ENCODE peak calls at places on chromosomes 3 and 15, in six cellular contexts. M is pancreas, W is cardiac fibroblast, C is lung, D is upper lobe of left lung, U is BE2C. T is an unnamed sample.

GRCh38 chr3:104437131-104437750 is 929.5 kb upstream of the ALCAM start:
- DNase-seq in D (no peak), C (no peak), W (peak), M (no peak), U (no peak), T (peak)

GRCh38 chr15:52281085-52282035 is 14.2 kb downstream of the MYO5C start:
- DNase-seq in U (no peak), D (peak), C (no peak), M (peak), W (no peak), T (no peak)

GRCh38 chr3:8990266-8991215 is 27.3 kb upstream of the RAD18 start:
- DNase-seq in D (no peak), M (no peak), U (no peak), W (peak), C (no peak), T (no peak)

GRCh38 chr3:13513051-13513912 is 33.2 kb downstream of the HDAC11 start:
- DNase-seq in W (no peak), C (no peak), M (no peak), D (no peak), U (no peak), T (no peak)

GRCh38 chr15:66638377-66638776 is 63.7 kb upstream of the SMAD6 start:
- DNase-seq in W (no peak), U (no peak), C (no peak), D (no peak), M (no peak), T (no peak)

GRCh38 chr3:183114374-183114773 is 15.1 kb upstream of the MCCC1 start:
- DNase-seq in U (peak), D (no peak), M (no peak), W (no peak), C (no peak), T (no peak)

GRCh38 chr3:42562047-42562907 is 19.5 kb downstream of the SEC22C start:
- DNase-seq in C (no peak), W (no peak), D (no peak), M (no peak), U (no peak), T (no peak)

GRCh38 chr3:66572090-66572632 is 71.3 kb upstream of the LRIG1 start:
- DNase-seq in D (no peak), M (no peak), W (peak), C (no peak), U (no peak), T (no peak)

GRCh38 chr15:31305375-31305774 is 21.3 kb upstream of the KLF13 start:
- DNase-seq in W (no peak), D (no peak), M (no peak), C (peak), U (no peak), T (no peak)

GRCh38 chr3:170044795-170045244 is 7.0 kb downstream of the GPR160 start:
- DNase-seq in C (no peak), W (no peak), D (no peak), M (no peak), U (no peak), T (no peak)

GRCh38 chr3:40971191-40972168 is 227.8 kb upstream of the CTNNB1 start:
- DNase-seq in M (peak), U (no peak), C (peak), D (peak), W (peak), T (peak)
- TF ChIP-seq CTCF in M (no peak), U (no peak), C (no peak), D (peak), W (no peak), T (no peak)

GRCh38 chr3:81758275-81758674 is 3.2 kb downstream of the GBE1 start:
- DNase-seq in W (peak), M (no peak), D (no peak), U (no peak), C (no peak), T (no peak)

GRCh38 chr3:81760924-81761903 is at the start of gene GBE1:
- DNase-seq in M (peak), W (peak), U (peak), D (peak), C (peak), T (peak)

GRCh38 chr3:81764665-81765064 is 3.2 kb upstream of the GBE1 start:
- DNase-seq in W (peak), C (no peak), U (no peak), M (no peak), D (no peak), T (no peak)

GRCh38 chr3:81761904-81762565 is 590 bp upstream of the GBE1 start:
- DNase-seq in U (no peak), D (no peak), M (no peak), C (no peak), W (peak), T (no peak)

DNA sequence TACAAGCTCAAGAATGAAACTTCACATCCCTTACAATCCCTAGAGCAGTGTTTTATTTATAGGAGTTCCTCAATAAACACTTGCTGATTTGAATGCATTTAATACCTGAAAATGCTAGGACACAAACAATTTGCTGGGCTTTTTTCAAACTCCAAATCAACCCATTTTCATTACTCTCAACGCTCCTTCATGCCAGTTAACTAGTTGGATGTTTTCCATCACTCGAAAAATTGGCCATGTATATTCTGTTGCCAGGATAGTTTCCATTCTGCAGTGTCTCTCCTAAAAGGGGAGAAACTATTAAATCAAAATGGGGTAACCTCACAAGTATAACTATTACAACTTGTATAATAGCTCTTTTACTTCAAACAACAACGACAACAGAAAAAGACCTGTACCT is 1.2 kb downstream of the GBE1 start:
- DNase-seq in C (no peak), M (no peak), W (no peak), D (no peak), U (no peak), T (no peak)
- H3K4me3 ChIP-seq in C (no peak), M (peak), W (peak), D (peak), U (peak), T (peak)

GRCh38 chr15:47027322-47027946 is 689.9 kb upstream of the SEMA6D start:
- DNase-seq in M (no peak), W (no peak), D (no peak), U (no peak), C (no peak), T (no peak)
- TF ChIP-seq CTCF in M (no peak), W (no peak), D (no peak), U (peak), C (no peak), T (no peak)

DNA sequence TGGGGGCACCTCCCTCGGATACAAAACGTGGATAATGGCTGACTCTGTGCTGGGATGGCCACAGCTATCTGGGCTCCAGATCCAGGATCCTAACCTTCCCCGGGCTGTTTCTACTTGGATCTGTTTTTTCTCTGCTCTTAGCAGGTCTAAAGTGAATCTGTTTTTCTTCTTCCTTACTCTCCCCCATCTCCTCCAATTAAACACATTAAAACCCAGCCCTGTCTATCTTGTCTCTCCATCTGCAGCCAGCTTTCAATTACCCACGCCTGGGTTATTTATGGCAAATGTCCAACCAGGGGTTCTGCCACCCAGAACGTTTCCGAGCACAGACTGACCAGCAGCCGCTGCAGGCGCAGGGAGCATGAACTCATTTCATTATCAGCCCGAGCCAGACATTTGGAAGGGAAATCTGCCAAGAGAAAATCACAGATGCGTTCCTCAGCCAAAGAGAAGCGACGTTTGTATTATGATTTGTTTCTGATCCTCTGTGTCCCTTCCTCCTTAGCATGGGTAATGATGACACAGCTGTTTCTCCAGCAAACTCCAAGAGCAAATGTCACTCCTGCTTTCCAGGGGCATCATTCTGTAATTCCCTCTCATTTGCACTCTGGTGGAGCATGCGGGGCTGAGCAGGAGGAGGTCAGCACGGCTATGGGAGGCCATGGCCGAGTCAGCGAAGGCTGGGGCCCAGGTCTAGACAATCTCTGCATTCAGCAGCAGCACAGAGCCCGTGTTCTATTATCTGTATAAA is 42.0 kb downstream of the UMPS start:
- DNase-seq in W (peak), U (peak), M (no peak), C (no peak), D (peak), T (no peak)
- H3K4me3 ChIP-seq in W (no peak), U (no peak), M (no peak), C (no peak), D (no peak), T (no peak)

GRCh38 chr3:44419159-44419922 is 58.1 kb downstream of the ZNF445 start:
- DNase-seq in U (no peak), M (no peak), C (no peak), D (peak), W (no peak), T (no peak)
- TF ChIP-seq CTCF in U (no peak), M (no peak), C (no peak), D (no peak), W (no peak), T (no peak)

GRCh38 chr3:11029948-11030347 is 37.4 kb downstream of the SLC6A1 start:
- DNase-seq in D (no peak), U (no peak), M (no peak), W (no peak), C (no peak), T (no peak)
- H3K4me3 ChIP-seq in D (no peak), U (no peak), M (no peak), W (no peak), C (no peak), T (no peak)

GRCh38 chr3:125055913-125056705 is at the start of gene HEG1:
- DNase-seq in M (peak), U (peak), W (peak), D (peak), C (peak), T (no peak)

GRCh38 chr3:125053304-125053699 is 2.5 kb downstream of the HEG1 start:
- DNase-seq in U (no peak), D (no peak), C (no peak), W (no peak), M (no peak), T (no peak)

GRCh38 chr3:125055165-125055912 is 458 bp downstream of the HEG1 start:
- DNase-seq in W (peak), U (peak), D (no peak), M (no peak), C (no peak), T (no peak)

GRCh38 chr3:125052671-125053303 is 3.0 kb downstream of the HEG1 start:
- DNase-seq in D (no peak), U (no peak), M (no peak), W (peak), C (no peak), T (no peak)

GRCh38 chr3:125054436-125055164 is 1.2 kb downstream of the HEG1 start:
- DNase-seq in C (no peak), U (no peak), M (no peak), W (peak), D (peak), T (no peak)
- TF ChIP-seq CTCF in C (no peak), U (peak), M (no peak), W (no peak), D (no peak), T (peak)

GRCh38 chr15:93859176-93859575 is 372.2 kb upstream of the MCTP2 start:
- DNase-seq in W (no peak), C (no peak), D (no peak), M (no peak), U (no peak), T (no peak)
- H3K4me3 ChIP-seq in W (no peak), C (no peak), D (no peak), M (no peak), U (no peak), T (no peak)